ENCODE peak calls at places on chromosome 9, in nine cellular contexts. One of them, this sample, is unnamed.

GRCh38 chr9:86469476-86470087 is 115.4 kb upstream of the TUT7 start:
- DNase-seq in uterus: no peak
- DNase-seq in psoas muscle: no peak
- DNase-seq in esophagus muscularis mucosa: no peak
- DNase-seq in heart right ventricle: no peak
- DNase-seq in heart left ventricle: no peak
- DNase-seq in cardiac muscle cell: no peak
- DNase-seq in adrenal gland: no peak
- DNase-seq in pancreas: no peak
- DNase-seq in this sample: no peak

GRCh38 chr9:99998866-99999265 is 92.4 kb downstream of the STX17 start:
- DNase-seq in esophagus muscularis mucosa: no peak
- DNase-seq in cardiac muscle cell: no peak
- DNase-seq in adrenal gland: no peak
- DNase-seq in psoas muscle: no peak
- DNase-seq in heart right ventricle: no peak
- DNase-seq in heart left ventricle: no peak
- DNase-seq in pancreas: no peak
- DNase-seq in uterus: no peak
- DNase-seq in this sample: no peak

GRCh38 chr9:108478871-108479332 is 376.9 kb downstream of the ACTL7B start:
- DNase-seq in heart right ventricle: no peak
- DNase-seq in pancreas: no peak
- DNase-seq in esophagus muscularis mucosa: no peak
- DNase-seq in adrenal gland: no peak
- DNase-seq in cardiac muscle cell: peak; percentile 72
- DNase-seq in uterus: no peak
- DNase-seq in heart left ventricle: no peak
- DNase-seq in psoas muscle: no peak
- DNase-seq in this sample: no peak

GRCh38 chr9:129571298-129572051 is 49.4 kb downstream of the C9orf50 start:
- DNase-seq in cardiac muscle cell: no peak
- DNase-seq in pancreas: no peak
- DNase-seq in adrenal gland: peak; percentile 79
- DNase-seq in uterus: no peak
- DNase-seq in psoas muscle: no peak
- DNase-seq in esophagus muscularis mucosa: no peak
- DNase-seq in heart left ventricle: no peak
- DNase-seq in heart right ventricle: no peak
- DNase-seq in this sample: no peak

GRCh38 chr9:6842584-6842947 is 84.8 kb downstream of the KDM4C start:
- DNase-seq in heart left ventricle: no peak
- DNase-seq in uterus: no peak
- DNase-seq in heart right ventricle: no peak
- DNase-seq in pancreas: no peak
- DNase-seq in esophagus muscularis mucosa: no peak
- DNase-seq in cardiac muscle cell: peak; percentile 48
- DNase-seq in psoas muscle: no peak
- DNase-seq in adrenal gland: no peak
- DNase-seq in this sample: no peak

GRCh38 chr9:125538092-125538473 is 168.9 kb downstream of the MAPKAP1 start:
- DNase-seq in psoas muscle: no peak
- DNase-seq in heart left ventricle: no peak
- DNase-seq in pancreas: peak; percentile 53
- DNase-seq in esophagus muscularis mucosa: peak; percentile 34
- DNase-seq in cardiac muscle cell: peak; percentile 90
- DNase-seq in adrenal gland: peak; percentile 69
- DNase-seq in uterus: no peak
- DNase-seq in heart right ventricle: no peak
- DNase-seq in this sample: no peak

GRCh38 chr9:126699401-126699851 is 85.7 kb downstream of the LMX1B start:
- DNase-seq in heart left ventricle: no peak
- DNase-seq in uterus: no peak
- DNase-seq in esophagus muscularis mucosa: no peak
- DNase-seq in heart right ventricle: no peak
- DNase-seq in pancreas: no peak
- DNase-seq in psoas muscle: no peak
- DNase-seq in cardiac muscle cell: no peak
- DNase-seq in adrenal gland: no peak
- DNase-seq in this sample: no peak

GRCh38 chr9:94948567-94949235 is 222.2 kb downstream of the AOPEP start:
- DNase-seq in heart right ventricle: no peak
- DNase-seq in heart left ventricle: no peak
- DNase-seq in uterus: no peak
- DNase-seq in cardiac muscle cell: no peak
- DNase-seq in psoas muscle: no peak
- DNase-seq in esophagus muscularis mucosa: no peak
- DNase-seq in pancreas: no peak
- DNase-seq in adrenal gland: no peak
- DNase-seq in this sample: peak; percentile 40

GRCh38 chr9:100196215-100196614 is 97.2 kb downstream of the INVS start:
- DNase-seq in pancreas: no peak
- DNase-seq in adrenal gland: no peak
- DNase-seq in esophagus muscularis mucosa: no peak
- DNase-seq in uterus: no peak
- DNase-seq in psoas muscle: no peak
- DNase-seq in heart right ventricle: no peak
- DNase-seq in heart left ventricle: no peak
- DNase-seq in cardiac muscle cell: no peak
- DNase-seq in this sample: no peak

GRCh38 chr9:125544988-125545651 is 161.9 kb downstream of the MAPKAP1 start:
- DNase-seq in psoas muscle: no peak
- DNase-seq in cardiac muscle cell: peak; percentile 72
- DNase-seq in heart right ventricle: no peak
- DNase-seq in heart left ventricle: no peak
- DNase-seq in pancreas: peak; percentile 49
- DNase-seq in adrenal gland: peak; percentile 56
- DNase-seq in uterus: peak; percentile 32
- DNase-seq in esophagus muscularis mucosa: no peak
- DNase-seq in this sample: no peak

GRCh38 chr9:116062206-116062550 is 91.4 kb upstream of the PAPPA start:
- DNase-seq in cardiac muscle cell: no peak
- DNase-seq in psoas muscle: no peak
- DNase-seq in pancreas: no peak
- DNase-seq in heart right ventricle: no peak
- DNase-seq in uterus: no peak
- DNase-seq in esophagus muscularis mucosa: no peak
- DNase-seq in adrenal gland: no peak
- DNase-seq in heart left ventricle: no peak
- DNase-seq in this sample: no peak

GRCh38 chr9:129458155-129458661 is 162.7 kb downstream of the C9orf50 start:
- DNase-seq in cardiac muscle cell: no peak
- DNase-seq in heart left ventricle: peak; percentile 74
- DNase-seq in esophagus muscularis mucosa: no peak
- DNase-seq in psoas muscle: no peak
- DNase-seq in uterus: peak; percentile 47
- DNase-seq in pancreas: peak; percentile 48
- DNase-seq in adrenal gland: no peak
- DNase-seq in heart right ventricle: peak; percentile 61
- DNase-seq in this sample: no peak

GRCh38 chr9:21967707-21968106 is 26.5 kb downstream of the CDKN2A start:
- DNase-seq in heart right ventricle: no peak
- DNase-seq in uterus: no peak
- DNase-seq in cardiac muscle cell: no peak
- DNase-seq in heart left ventricle: no peak
- DNase-seq in esophagus muscularis mucosa: no peak
- DNase-seq in pancreas: no peak
- DNase-seq in adrenal gland: no peak
- DNase-seq in psoas muscle: no peak
- DNase-seq in this sample: no peak

GRCh38 chr9:91978739-91979414 is 28.8 kb upstream of the ROR2 start:
- DNase-seq in cardiac muscle cell: peak; percentile 91
- DNase-seq in heart left ventricle: no peak
- DNase-seq in uterus: no peak
- DNase-seq in pancreas: no peak
- DNase-seq in esophagus muscularis mucosa: no peak
- DNase-seq in adrenal gland: peak; percentile 22
- DNase-seq in psoas muscle: no peak
- DNase-seq in heart right ventricle: no peak
- DNase-seq in this sample: no peak

GRCh38 chr9:93261735-93262523 is 78.0 kb downstream of the WNK2 start:
- DNase-seq in psoas muscle: peak; percentile 79
- DNase-seq in cardiac muscle cell: no peak
- DNase-seq in esophagus muscularis mucosa: peak; percentile 77
- DNase-seq in uterus: no peak
- DNase-seq in heart left ventricle: peak; percentile 32
- DNase-seq in heart right ventricle: no peak
- DNase-seq in adrenal gland: no peak
- DNase-seq in pancreas: no peak
- DNase-seq in this sample: no peak

DNA sequence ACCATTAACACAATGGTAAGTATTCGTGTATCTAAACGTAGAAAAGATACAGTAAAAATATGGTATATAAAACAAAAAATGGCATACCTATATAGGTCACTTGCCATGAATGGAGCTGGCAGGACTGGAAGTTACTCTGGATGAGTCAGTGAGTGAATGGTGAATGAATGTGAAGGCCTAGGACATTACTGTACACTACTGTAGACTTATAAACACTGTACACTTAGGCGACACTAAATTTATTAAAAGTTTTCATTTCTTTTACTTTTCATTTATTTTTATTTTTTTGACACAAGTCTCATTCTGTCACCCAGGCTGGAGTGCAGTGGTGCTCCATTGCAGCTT is 14.1 kb downstream of the TDRD7 start:
- DNase-seq in uterus: no peak
- DNase-seq in psoas muscle: no peak
- DNase-seq in adrenal gland: no peak
- DNase-seq in esophagus muscularis mucosa: peak; percentile 4
- DNase-seq in heart right ventricle: no peak
- DNase-seq in pancreas: no peak
- DNase-seq in cardiac muscle cell: no peak
- DNase-seq in heart left ventricle: no peak
- DNase-seq in this sample: no peak
- H3K27ac ChIP-seq in uterus: no peak overlapping the region
- H3K27ac ChIP-seq in psoas muscle: no peak overlapping the region
- H3K27ac ChIP-seq in adrenal gland: no peak overlapping the region
- H3K27ac ChIP-seq in esophagus muscularis mucosa: no peak overlapping the region
- H3K27ac ChIP-seq in heart right ventricle: no peak overlapping the region
- H3K27ac ChIP-seq in pancreas: no peak overlapping the region
- H3K27ac ChIP-seq in cardiac muscle cell: no peak overlapping the region
- H3K27ac ChIP-seq in heart left ventricle: no peak overlapping the region
- H3K27ac ChIP-seq in this sample: no peak overlapping the region

DNA sequence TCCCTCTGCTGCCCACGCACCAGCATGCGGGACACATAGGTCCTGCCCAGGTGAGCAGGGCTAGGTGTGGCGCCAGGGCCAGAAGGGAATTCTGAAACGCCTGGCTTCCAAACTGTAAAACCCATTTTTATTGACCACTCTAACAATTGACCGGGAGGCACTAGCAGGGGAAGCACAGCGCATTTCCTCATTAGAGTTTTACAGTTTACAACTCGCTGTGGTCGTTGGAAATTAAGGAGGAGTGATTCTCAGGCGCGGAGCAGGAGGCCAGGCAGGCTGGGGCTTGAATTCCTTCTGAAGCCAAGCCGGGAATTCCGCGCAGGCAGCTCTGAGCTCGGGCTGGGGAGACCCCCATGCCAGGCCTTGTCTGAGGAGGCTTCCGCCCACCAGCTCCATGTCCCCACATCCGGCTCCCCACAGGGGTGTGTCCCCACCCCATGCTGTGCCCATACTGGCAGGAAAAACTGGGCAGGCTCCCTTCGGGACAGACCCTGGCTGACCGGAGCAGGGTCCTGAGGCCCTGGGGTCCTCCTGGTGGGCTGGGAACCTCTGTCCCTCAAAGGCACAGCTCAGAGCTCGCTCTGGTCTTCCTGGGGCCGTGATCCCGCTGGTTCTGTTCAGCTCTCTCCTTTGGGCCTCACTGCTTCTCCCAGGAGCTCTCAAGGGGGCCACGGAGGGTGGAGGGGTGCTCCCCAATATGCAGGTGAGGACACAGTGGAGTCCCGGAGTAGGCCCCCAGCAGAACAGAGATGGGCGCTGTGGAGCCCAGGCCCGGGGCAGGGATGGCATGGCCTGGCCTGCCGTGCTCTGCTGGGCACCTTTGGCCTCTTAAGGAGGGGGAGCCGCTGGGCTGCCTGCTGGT is 1.2 kb upstream of the NRARP start:
- DNase-seq in uterus: no peak
- DNase-seq in adrenal gland: peak; percentile 10
- DNase-seq in cardiac muscle cell: no peak
- DNase-seq in esophagus muscularis mucosa: no peak
- DNase-seq in pancreas: peak; percentile 63
- DNase-seq in psoas muscle: peak; percentile 49
- DNase-seq in heart left ventricle: no peak
- DNase-seq in heart right ventricle: peak; percentile 14
- DNase-seq in this sample: no peak
- H3K27ac ChIP-seq in uterus: peak overlapping the region; percentile 78
- H3K27ac ChIP-seq in adrenal gland: no peak overlapping the region
- H3K27ac ChIP-seq in cardiac muscle cell: no peak overlapping the region
- H3K27ac ChIP-seq in esophagus muscularis mucosa: peak overlapping the region; percentile 79
- H3K27ac ChIP-seq in pancreas: peak overlapping the region; percentile 94
- H3K27ac ChIP-seq in psoas muscle: peak overlapping the region; percentile 69
- H3K27ac ChIP-seq in heart left ventricle: peak overlapping the region; percentile 91
- H3K27ac ChIP-seq in heart right ventricle: peak overlapping the region; percentile 86
- H3K27ac ChIP-seq in this sample: no peak overlapping the region

DNA sequence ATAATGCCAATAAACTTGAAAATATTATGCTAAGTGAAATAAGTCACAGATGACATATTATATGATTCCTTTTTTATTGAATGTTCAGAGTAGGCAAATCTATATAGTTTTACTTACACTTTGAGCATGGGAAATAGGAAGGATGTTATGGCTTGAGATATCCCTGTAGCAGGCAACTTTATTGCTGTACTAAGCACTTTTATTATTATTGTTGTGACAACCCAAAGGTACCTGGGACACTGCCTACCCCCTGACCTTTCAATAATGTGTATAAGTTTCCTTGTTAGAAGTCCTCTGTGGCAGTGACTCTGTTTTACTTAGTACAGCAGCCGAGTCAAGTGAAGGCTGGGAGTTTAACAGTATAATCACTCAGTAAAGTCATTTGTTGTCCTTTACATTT is 39.9 kb downstream of the SHOC1 start:
- DNase-seq in cardiac muscle cell: no peak
- DNase-seq in heart left ventricle: no peak
- DNase-seq in psoas muscle: no peak
- DNase-seq in pancreas: no peak
- DNase-seq in uterus: no peak
- DNase-seq in heart right ventricle: no peak
- DNase-seq in esophagus muscularis mucosa: no peak
- DNase-seq in adrenal gland: no peak
- DNase-seq in this sample: no peak
- H3K27ac ChIP-seq in cardiac muscle cell: no peak overlapping the region
- H3K27ac ChIP-seq in heart left ventricle: no peak overlapping the region
- H3K27ac ChIP-seq in psoas muscle: no peak overlapping the region
- H3K27ac ChIP-seq in pancreas: no peak overlapping the region
- H3K27ac ChIP-seq in uterus: no peak overlapping the region
- H3K27ac ChIP-seq in heart right ventricle: no peak overlapping the region
- H3K27ac ChIP-seq in esophagus muscularis mucosa: no peak overlapping the region
- H3K27ac ChIP-seq in adrenal gland: no peak overlapping the region
- H3K27ac ChIP-seq in this sample: no peak overlapping the region

DNA sequence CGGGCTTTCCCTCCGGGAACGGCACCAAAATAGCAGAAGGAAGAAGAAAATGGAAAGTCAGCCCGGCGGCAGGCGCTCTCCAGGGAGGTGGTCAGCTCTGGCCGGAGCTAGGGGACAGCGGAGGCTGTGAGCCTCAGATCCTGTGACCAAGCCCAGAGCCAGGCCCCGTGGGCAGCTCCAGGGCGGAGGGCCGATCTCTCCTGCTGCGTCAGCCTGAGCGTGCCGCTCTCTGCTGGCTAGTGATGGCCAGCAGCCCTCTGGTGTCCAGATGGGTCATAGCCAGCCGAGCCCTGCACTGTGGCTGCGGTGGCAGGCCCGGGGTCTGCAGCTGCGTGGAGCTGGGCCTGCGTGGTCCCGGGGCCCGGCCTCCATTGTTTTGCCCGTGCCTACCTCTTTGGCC is 16.9 kb upstream of the NRARP start:
- DNase-seq in uterus: peak; percentile 31
- DNase-seq in heart left ventricle: peak; percentile 84
- DNase-seq in psoas muscle: peak; percentile 77
- DNase-seq in pancreas: peak; percentile 50
- DNase-seq in cardiac muscle cell: no peak
- DNase-seq in adrenal gland: peak; percentile 7
- DNase-seq in esophagus muscularis mucosa: no peak
- DNase-seq in heart right ventricle: peak; percentile 81
- DNase-seq in this sample: peak; percentile 87
- H3K27ac ChIP-seq in uterus: peak overlapping the region; percentile 55
- H3K27ac ChIP-seq in heart left ventricle: peak overlapping the region; percentile 93
- H3K27ac ChIP-seq in psoas muscle: peak overlapping the region; percentile 72
- H3K27ac ChIP-seq in pancreas: no peak overlapping the region
- H3K27ac ChIP-seq in cardiac muscle cell: no peak overlapping the region
- H3K27ac ChIP-seq in adrenal gland: no peak overlapping the region
- H3K27ac ChIP-seq in esophagus muscularis mucosa: peak overlapping the region; percentile 48
- H3K27ac ChIP-seq in heart right ventricle: peak overlapping the region; percentile 82
- H3K27ac ChIP-seq in this sample: no peak overlapping the region

This sample was measured in substantia nigra.